ENCODE peak calls at places on chromosomes 2 and 18, in nine cellular contexts. P is stimulated activated naive CD4-positive, alpha-beta T cell; U is GM12891; A is NCI-H1105; L is NCI-H460; R is uterus; G is activated T-cell treated with anti-CD3 and anti-CD28 coated beads for 48 hours; Q is T-helper 17 cell; K is astrocyte of the spinal cord. D is an unnamed sample.

GRCh38 chr2:188369365-188369764 is 77.7 kb downstream of the GULP1 start:
- DNase-seq in U (peak; percentile 2), R (no peak), P (no peak), L (peak; percentile 70), K (peak; percentile 61), Q (no peak), A (no peak), G (no peak), D (no peak)

GRCh38 chr18:22001912-22002487 is 167.4 kb upstream of the GATA6 start:
- DNase-seq in Q (no peak), A (no peak), R (no peak), K (no peak), G (no peak), U (no peak), L (no peak), P (no peak), D (no peak)

GRCh38 chr2:20097889-20098714 is 46.7 kb upstream of the LAPTM4A start:
- DNase-seq in Q (peak; percentile 54), L (peak; percentile 81), K (peak; percentile 84), P (peak; percentile 56), R (peak; percentile 76), A (peak; percentile 76), G (peak; percentile 79), U (peak; percentile 85), D (peak; percentile 65)

GRCh38 chr2:95073856-95074662 is 47.5 kb downstream of the MRPS5 start:
- DNase-seq in A (no peak), G (no peak), P (no peak), L (no peak), U (no peak), K (no peak), Q (no peak), R (no peak), D (no peak)

GRCh38 chr2:199460101-199460671 is 2.4 kb upstream of the SATB2 start:
- DNase-seq in G (no peak), P (no peak), K (peak; percentile 65), R (no peak), L (peak; percentile 53), Q (no peak), U (no peak), A (no peak), D (no peak)

GRCh38 chr2:65402780-65403528 is 29.4 kb downstream of the SPRED2 start:
- DNase-seq in P (no peak), K (no peak), R (no peak), A (no peak), G (no peak), L (no peak), Q (no peak), U (no peak), D (no peak)

GRCh38 chr18:23422751-23423418 is 30.2 kb upstream of the RIOK3 start:
- DNase-seq in A (peak; percentile 56), U (no peak), G (peak; percentile 7), Q (no peak), L (peak; percentile 53), P (no peak), K (no peak), R (no peak), D (no peak)

GRCh38 chr2:172249986-172250385 is 147.3 kb upstream of the DLX2 start:
- DNase-seq in P (no peak), U (no peak), K (peak; percentile 83), L (no peak), Q (no peak), A (no peak), G (no peak), R (no peak), D (no peak)

GRCh38 chr2:187264612-187265011 is 183.4 kb downstream of the CALCRL start:
- DNase-seq in G (no peak), K (no peak), Q (no peak), L (no peak), P (no peak), U (no peak), R (no peak), A (no peak), D (no peak)

GRCh38 chr2:121076885-121077549 is 208.0 kb downstream of the TFCP2L1 start:
- DNase-seq in P (peak; percentile 29), A (peak; percentile 41), K (peak; percentile 23), L (peak; percentile 69), G (peak; percentile 75), U (peak; percentile 63), Q (peak; percentile 26), R (no peak), D (peak; percentile 66)

GRCh38 chr2:63408530-63408929 is 179.7 kb downstream of the WDPCP start:
- DNase-seq in P (no peak), Q (no peak), G (no peak), K (no peak), R (no peak), A (no peak), L (no peak), U (no peak), D (no peak)

GRCh38 chr2:151289972-151290335 is 486 bp upstream of the NMI start:
- DNase-seq in A (no peak), G (peak; percentile 1), U (no peak), Q (no peak), L (peak; percentile 66), P (no peak), K (no peak), R (peak; percentile 51), D (no peak)

GRCh38 chr2:67286981-67287759 is 110.0 kb upstream of the ETAA1 start:
- DNase-seq in R (no peak), Q (no peak), L (no peak), U (no peak), K (no peak), G (no peak), A (no peak), P (no peak), D (no peak)